ENCODE peak calls at places on chromosomes 5 and 9, in nine cellular contexts. W, F, K, R, P, C, Z, V and H are unnamed samples.

GRCh38 chr9:22079873-22080341 is 70.8 kb upstream of the CDKN2B start:
- DNase-seq in W (no peak), F (peak; percentile 70), K (peak; percentile 12), R (no peak), P (peak; percentile 82), C (no peak), Z (no peak), V (no peak), H (peak; percentile 2)

GRCh38 chr5:76811214-76811613 is 7.6 kb upstream of the F2RL1 start:
- DNase-seq in W (no peak), F (peak; percentile 36), K (no peak), R (no peak), P (no peak), C (no peak), Z (no peak), V (no peak), H (no peak)

GRCh38 chr9:74760031-74760700 is 127.6 kb downstream of the TRPM6 start:
- DNase-seq in W (no peak), F (peak; percentile 77), K (no peak), R (no peak), P (no peak), C (no peak), Z (no peak), V (no peak), H (no peak)

GRCh38 chr5:138082033-138082432 is 1.8 kb upstream of the WNT8A start:
- DNase-seq in W (no peak), F (no peak), K (no peak), R (no peak), P (peak; percentile 7), C (no peak), Z (no peak), V (no peak), H (no peak)

GRCh38 chr5:1291611-1292080 is 3.2 kb downstream of the TERT start:
- DNase-seq in W (no peak), F (no peak), K (no peak), R (no peak), P (no peak), C (peak; percentile 64), Z (no peak), V (no peak), H (no peak)

GRCh38 chr9:77848428-77848827 is 183.2 kb downstream of the GNAQ start:
- DNase-seq in W (no peak), F (no peak), K (no peak), R (no peak), P (no peak), C (no peak), Z (no peak), V (no peak), H (peak; percentile 82)

GRCh38 chr9:127311239-127311741 is 46.7 kb downstream of the GARNL3 start:
- DNase-seq in W (peak; percentile 39), F (peak; percentile 52), K (peak; percentile 11), R (no peak), P (peak; percentile 59), C (peak; percentile 76), Z (no peak), V (peak; percentile 61), H (peak; percentile 22)

GRCh38 chr9:126965541-126966428 is 51.2 kb downstream of the RALGPS1 start:
- DNase-seq in W (peak; percentile 11), F (peak; percentile 72), K (peak; percentile 63), R (peak; percentile 51), P (peak; percentile 71), C (peak; percentile 22), Z (no peak), V (peak; percentile 85), H (peak; percentile 81)

GRCh38 chr9:127637322-127637847 is 25.3 kb downstream of the STXBP1 start:
- DNase-seq in W (peak; percentile 73), F (peak; percentile 91), K (no peak), R (peak; percentile 54), P (no peak), C (no peak), Z (no peak), V (peak; percentile 43), H (peak; percentile 63)

GRCh38 chr9:97366889-97367288 is 45.0 kb upstream of the TDRD7 start:
- DNase-seq in W (no peak), F (no peak), K (peak; percentile 34), R (no peak), P (no peak), C (no peak), Z (no peak), V (no peak), H (no peak)

GRCh38 chr9:114097613-114098020 is 1.5 kb downstream of the KIF12 start:
- DNase-seq in W (peak; percentile 13), F (no peak), K (no peak), R (no peak), P (no peak), C (no peak), Z (no peak), V (peak; percentile 69), H (no peak)

GRCh38 chr9:91843623-91844111 is 106.4 kb downstream of the ROR2 start:
- DNase-seq in W (no peak), F (peak; percentile 38), K (no peak), R (no peak), P (no peak), C (peak; percentile 24), Z (no peak), V (no peak), H (no peak)

GRCh38 chr5:35598707-35599370 is 18.8 kb upstream of the SPEF2 start:
- DNase-seq in W (no peak), F (peak; percentile 40), K (no peak), R (no peak), P (no peak), C (no peak), Z (no peak), V (no peak), H (no peak)

GRCh38 chr5:172550996-172551395 is 90.1 kb upstream of the NEURL1B start:
- DNase-seq in W (no peak), F (no peak), K (no peak), R (no peak), P (no peak), C (no peak), Z (no peak), V (no peak), H (no peak)

GRCh38 chr5:159094745-159095144 is 5.0 kb downstream of the EBF1 start:
- DNase-seq in W (peak; percentile 62), F (peak; percentile 87), K (peak; percentile 70), R (no peak), P (peak; percentile 85), C (no peak), Z (peak; percentile 53), V (peak; percentile 76), H (peak; percentile 88)

GRCh38 chr5:155906046-155906445 is 420.9 kb upstream of the SGCD start:
- DNase-seq in W (no peak), F (no peak), K (no peak), R (no peak), P (no peak), C (no peak), Z (peak; percentile 1), V (no peak), H (peak; percentile 8)

GRCh38 chr9:108194154-108194553 is 661.6 kb downstream of the ACTL7B start:
- DNase-seq in W (no peak), F (no peak), K (no peak), R (no peak), P (no peak), C (no peak), Z (no peak), V (no peak), H (no peak)

GRCh38 chr5:171702391-171702790 is 83.2 kb upstream of the SMIM23 start:
- DNase-seq in W (no peak), F (no peak), K (no peak), R (no peak), P (no peak), C (no peak), Z (no peak), V (no peak), H (no peak)

GRCh38 chr5:139872052-139872766 is 76.6 kb downstream of the PSD2 start:
- DNase-seq in W (no peak), F (no peak), K (no peak), R (no peak), P (no peak), C (no peak), Z (no peak), V (no peak), H (no peak)

GRCh38 chr5:38938424-38938823 is 92.6 kb downstream of the OSMR start:
- DNase-seq in W (no peak), F (peak; percentile 11), K (no peak), R (no peak), P (no peak), C (no peak), Z (no peak), V (no peak), H (no peak)

GRCh38 chr5:103744159-103744558 is 181.6 kb upstream of the NUDT12 start:
- DNase-seq in W (peak; percentile 36), F (peak; percentile 39), K (no peak), R (peak; percentile 2), P (no peak), C (no peak), Z (no peak), V (no peak), H (no peak)

GRCh38 chr5:181024245-181025029 is 15.6 kb upstream of the BTNL9 start:
- DNase-seq in W (no peak), F (no peak), K (no peak), R (no peak), P (no peak), C (no peak), Z (no peak), V (no peak), H (no peak)

GRCh38 chr9:99299214-99300102 is 77.4 kb downstream of the SEC61B start:
- DNase-seq in W (peak; percentile 1), F (peak; percentile 24), K (peak; percentile 49), R (peak; percentile 26), P (no peak), C (peak; percentile 9), Z (no peak), V (peak; percentile 69), H (peak; percentile 23)

GRCh38 chr9:8733096-8733954 is 933.7 kb upstream of the DMAC1 start:
- DNase-seq in W (peak; percentile 86), F (peak; percentile 6), K (no peak), R (no peak), P (no peak), C (peak; percentile 40), Z (no peak), V (peak; percentile 67), H (peak; percentile 92)

GRCh38 chr5:73139485-73139884 is 19.1 kb downstream of the TMEM171 start:
- DNase-seq in W (no peak), F (no peak), K (no peak), R (no peak), P (no peak), C (no peak), Z (no peak), V (no peak), H (no peak)

GRCh38 chr5:170467000-170467707 is 36.7 kb upstream of the KCNIP1 start:
- DNase-seq in W (no peak), F (peak; percentile 78), K (no peak), R (peak; percentile 62), P (peak; percentile 50), C (no peak), Z (peak; percentile 35), V (peak; percentile 93), H (no peak)

GRCh38 chr5:148085934-148086333 is 22.2 kb downstream of the SPINK5 start:
- DNase-seq in W (no peak), F (peak; percentile 4), K (no peak), R (no peak), P (no peak), C (no peak), Z (no peak), V (no peak), H (no peak)

GRCh38 chr9:124860582-124861341 is 995 bp downstream of the RPL35 start:
- DNase-seq in W (no peak), F (no peak), K (no peak), R (no peak), P (no peak), C (no peak), Z (no peak), V (no peak), H (no peak)

GRCh38 chr9:15763371-15763770 is 210.5 kb downstream of the CCDC171 start:
- DNase-seq in W (no peak), F (no peak), K (no peak), R (no peak), P (no peak), C (no peak), Z (no peak), V (no peak), H (no peak)

GRCh38 chr9:70466976-70467551 is 52.6 kb upstream of the KLF9 start:
- DNase-seq in W (no peak), F (peak; percentile 31), K (no peak), R (no peak), P (peak; percentile 42), C (no peak), Z (no peak), V (peak; percentile 61), H (no peak)

GRCh38 chr5:132266031-132266835 is 8.7 kb downstream of the PDLIM4 start:
- DNase-seq in W (no peak), F (no peak), K (peak; percentile 8), R (no peak), P (no peak), C (no peak), Z (no peak), V (no peak), H (no peak)